ENCODE peak calls at places on chromosomes 16 and 17, in ten cellular contexts. E is astrocyte of the spinal cord, P is body of pancreas, X is breast epithelium, L is adrenal gland, U is IMR-90, J is fibroblast of the aortic adventitia, Q is psoas muscle, N is retinal pigment epithelial cell, Z is neural progenitor cell. G is an unnamed sample.
A peak's percentile ranks its signal among the peaks of the same experiment; 100 is the strongest.

GRCh38 chr16:50213939-50214519 is 52.3 kb upstream of the ADCY7 start:
- DNase-seq in L (no peak), J (peak; percentile 78), Z (peak; percentile 18), E (peak; percentile 71), U (peak; percentile 62), N (no peak), P (no peak), X (no peak), Q (no peak), G (no peak)

GRCh38 chr17:9434502-9435113 is 141.0 kb downstream of the STX8 start:
- DNase-seq in Q (no peak), Z (no peak), N (peak; percentile 5), J (no peak), U (no peak), L (no peak), X (no peak), E (no peak), P (no peak), G (peak; percentile 8)

GRCh38 chr16:85908889-85909584 is 10.1 kb downstream of the IRF8 start:
- DNase-seq in E (no peak), Z (no peak), Q (no peak), P (peak; percentile 53), N (no peak), X (no peak), J (no peak), L (no peak), U (no peak), G (no peak)

GRCh38 chr16:21156767-21157467 is 1.6 kb upstream of the LDAF1 start:
- DNase-seq in L (peak; percentile 26), N (peak; percentile 31), Q (no peak), U (peak; percentile 83), E (peak; percentile 75), P (peak; percentile 39), Z (peak; percentile 75), J (peak; percentile 94), X (no peak), G (no peak)

GRCh38 chr17:46811978-46812583 is 6.4 kb downstream of the WNT3 start:
- DNase-seq in E (peak; percentile 54), Q (no peak), N (peak; percentile 2), L (peak; percentile 40), J (peak; percentile 43), Z (peak; percentile 26), U (peak; percentile 55), X (no peak), P (no peak), G (no peak)

GRCh38 chr17:74118504-74118903 is 85.0 kb upstream of the RPL38 start:
- DNase-seq in Z (peak; percentile 79), U (no peak), X (no peak), Q (no peak), E (no peak), L (no peak), N (no peak), P (no peak), J (no peak), G (no peak)

GRCh38 chr16:28824548-28824973 is 1.8 kb downstream of the ATXN2L start:
- DNase-seq in L (no peak), Z (no peak), N (no peak), Q (no peak), P (no peak), X (no peak), J (no peak), U (no peak), E (no peak), G (no peak)

GRCh38 chr17:2929881-2930533 is 133.4 kb downstream of the OR1D5 start:
- DNase-seq in L (peak; percentile 31), N (no peak), U (peak; percentile 39), Z (peak; percentile 87), E (no peak), X (no peak), Q (no peak), P (peak; percentile 66), J (peak; percentile 11), G (no peak)

GRCh38 chr17:34623856-34624766 is 44.7 kb downstream of the TMEM132E start:
- DNase-seq in P (no peak), Q (no peak), U (no peak), N (no peak), L (no peak), Z (no peak), J (no peak), E (no peak), X (no peak), G (no peak)

GRCh38 chr17:72432143-72432604 is 311.4 kb downstream of the SOX9 start:
- DNase-seq in P (no peak), Q (no peak), E (no peak), U (peak; percentile 53), X (no peak), N (no peak), L (no peak), Z (no peak), J (no peak), G (no peak)

GRCh38 chr16:64317601-64318000 is 804.3 kb downstream of the CDH11 start:
- DNase-seq in L (no peak), X (no peak), Z (no peak), N (no peak), Q (no peak), E (no peak), P (no peak), J (no peak), U (no peak), G (no peak)

GRCh38 chr17:4900231-4901107 is 1.1 kb downstream of the C17orf107 start:
- DNase-seq in X (no peak), E (no peak), Q (peak; percentile 73), L (no peak), J (no peak), P (peak; percentile 26), Z (peak; percentile 70), U (no peak), N (no peak), G (peak; percentile 15)

GRCh38 chr16:49651980-49652379 is 203.9 kb downstream of the ZNF423 start:
- DNase-seq in P (no peak), Q (peak; percentile 26), X (no peak), U (no peak), N (no peak), E (no peak), L (no peak), Z (no peak), J (no peak), G (no peak)

GRCh38 chr16:20637247-20637646 is 60.2 kb downstream of the ACSM1 start:
- DNase-seq in J (no peak), Z (no peak), N (no peak), P (no peak), X (no peak), E (no peak), U (no peak), L (no peak), Q (no peak), G (no peak)

GRCh38 chr16:66984902-66985311 is 3.5 kb upstream of the CES4A start:
- DNase-seq in X (no peak), J (no peak), P (no peak), U (no peak), Z (no peak), E (no peak), Q (no peak), N (no peak), L (no peak), G (no peak)

GRCh38 chr17:57356722-57357391 is 100.5 kb downstream of the MSI2 start:
- DNase-seq in Z (peak; percentile 74), P (no peak), Q (no peak), E (peak; percentile 37), N (no peak), L (no peak), J (no peak), U (no peak), X (no peak), G (peak; percentile 63)
- H3K4me3 ChIP-seq in Z (peak overlapping the region; percentile 11), P (no peak overlapping the region), Q (peak overlapping the region; percentile 40), E (peak overlapping the region; percentile 12), N (peak overlapping the region; percentile 17), L (no peak overlapping the region), J (no peak overlapping the region), U (no peak overlapping the region), X (no peak overlapping the region), G (peak overlapping the region; percentile 45)

GRCh38 chr17:49859991-49860953 is 12.4 kb upstream of the TAC4 start:
- DNase-seq in N (no peak), Z (peak; percentile 38), E (no peak), P (no peak), U (no peak), L (peak; percentile 57), X (no peak), Q (no peak), J (no peak), G (no peak)
- TF ChIP-seq CTCF in N (no peak), Z (peak; percentile 25), E (peak; percentile 1), P (no peak), U (peak; percentile 5), L (no peak), X (no peak), Q (no peak), J (no peak), G (no peak)

DNA sequence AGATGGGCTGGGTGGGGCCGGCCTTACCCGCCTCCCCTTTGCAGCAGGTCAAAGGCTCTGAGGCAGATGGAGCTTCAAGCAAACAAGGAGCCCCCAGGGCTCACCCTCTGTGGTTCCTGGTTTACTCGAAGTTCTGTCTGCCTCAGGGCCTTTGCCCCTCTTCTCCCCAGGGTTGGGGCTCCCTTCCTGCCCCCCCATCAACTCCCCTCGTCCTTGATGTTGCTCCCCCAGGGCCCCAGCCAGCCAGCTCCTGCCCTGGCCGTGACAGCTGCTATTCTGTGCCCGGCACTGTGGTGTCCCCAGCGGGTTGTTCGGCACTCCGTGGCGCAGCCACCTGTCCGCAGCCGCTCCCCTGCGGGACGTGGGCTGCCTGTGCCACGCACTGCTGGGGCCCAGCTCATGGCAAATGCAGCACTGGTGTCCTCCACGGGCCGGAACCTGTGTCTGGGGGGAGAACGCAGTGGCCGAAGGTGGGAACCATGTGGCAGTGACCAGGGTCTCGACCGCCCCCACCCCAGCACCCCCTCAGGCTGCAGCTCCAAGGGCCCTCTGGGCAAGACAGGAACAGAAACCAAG is 4.3 kb upstream of the METRN start:
- DNase-seq in N (no peak), L (no peak), P (no peak), Z (no peak), J (no peak), X (no peak), Q (no peak), E (no peak), U (no peak), G (no peak)
- H3K4me3 ChIP-seq in N (no peak overlapping the region), L (no peak overlapping the region), P (no peak overlapping the region), Z (no peak overlapping the region), J (no peak overlapping the region), X (no peak overlapping the region), Q (no peak overlapping the region), E (no peak overlapping the region), U (no peak overlapping the region), G (no peak overlapping the region)

GRCh38 chr17:28495626-28496025 is 10.5 kb upstream of the FOXN1 start:
- DNase-seq in P (no peak), E (no peak), Z (no peak), X (no peak), Q (no peak), J (no peak), N (no peak), L (no peak), U (no peak), G (no peak)

GRCh38 chr17:28493467-28493866 is 12.7 kb upstream of the FOXN1 start:
- DNase-seq in N (no peak), Z (no peak), P (no peak), L (peak; percentile 17), U (peak; percentile 78), Q (no peak), X (no peak), E (no peak), J (peak; percentile 37), G (no peak)

GRCh38 chr17:28491860-28492259 is 14.3 kb upstream of the FOXN1 start:
- DNase-seq in Z (no peak), N (no peak), P (no peak), U (no peak), X (no peak), E (no peak), J (no peak), Q (no peak), L (no peak), G (no peak)

GRCh38 chr17:28492352-28493310 is 13.5 kb upstream of the FOXN1 start:
- DNase-seq in U (no peak), J (no peak), E (no peak), Z (no peak), Q (no peak), N (no peak), P (no peak), L (no peak), X (peak; percentile 28), G (no peak)

GRCh38 chr17:28494445-28495188 is 11.5 kb upstream of the FOXN1 start:
- DNase-seq in Z (peak; percentile 84), P (peak; percentile 74), Q (peak; percentile 82), U (peak; percentile 52), N (peak; percentile 3), E (peak; percentile 49), X (peak; percentile 58), L (peak; percentile 71), J (peak; percentile 68), G (peak; percentile 31)
- TF ChIP-seq CTCF in Z (peak; percentile 90), P (peak; percentile 86), Q (peak; percentile 75), U (peak; percentile 95), N (peak; percentile 95), E (peak; percentile 92), X (peak; percentile 88), L (peak; percentile 87), J (peak; percentile 95), G (peak; percentile 96)